ENCODE peak calls at places on chromosomes 13 and 19, in six cellular contexts. Q is ascending aorta, T is cardiac fibroblast, X is uterus, B is tibial nerve, W is GM12878. O is an unnamed sample.

GRCh38 chr19:49558591-49558990 is 21.8 kb downstream of the NOSIP start:
- DNase-seq in W (no peak), T (no peak), Q (no peak), B (no peak), X (no peak), O (no peak)

GRCh38 chr19:7415163-7415856 is 66.6 kb downstream of the ARHGEF18 start:
- DNase-seq in B (no peak), Q (no peak), T (no peak), X (no peak), W (no peak), O (no peak)

GRCh38 chr13:43303040-43303729 is 279.8 kb downstream of the DNAJC15 start:
- DNase-seq in T (peak), Q (no peak), W (no peak), X (peak), B (no peak), O (peak)

GRCh38 chr13:30493670-30494381 is 28.1 kb upstream of the HMGB1 start:
- DNase-seq in X (no peak), T (no peak), W (no peak), B (no peak), Q (no peak), O (no peak)

GRCh38 chr13:66657165-66657895 is 572.8 kb downstream of the PCDH9 start:
- DNase-seq in T (peak), B (peak), X (peak), Q (no peak), W (no peak), O (peak)

GRCh38 chr19:45419396-45419795 is 4.3 kb downstream of the ERCC1 start:
- DNase-seq in X (no peak), W (no peak), Q (no peak), B (no peak), T (no peak), O (no peak)

GRCh38 chr13:38462605-38463004 is 113.0 kb downstream of the UFM1 start:
- DNase-seq in X (no peak), W (no peak), B (no peak), Q (no peak), T (no peak), O (no peak)

GRCh38 chr13:40187836-40188591 is 478.4 kb downstream of the FOXO1 start:
- DNase-seq in B (no peak), Q (no peak), X (peak), T (no peak), W (no peak), O (no peak)

GRCh38 chr13:29474991-29475390 is 120.5 kb downstream of the SLC7A1 start:
- DNase-seq in B (no peak), X (no peak), Q (no peak), W (no peak), T (peak), O (no peak)

GRCh38 chr13:114015608-114016295 is 41.9 kb upstream of the C13orf46 start:
- DNase-seq in B (peak), X (no peak), W (no peak), Q (no peak), T (peak), O (no peak)

GRCh38 chr13:29435125-29435911 is 160.2 kb downstream of the SLC7A1 start:
- DNase-seq in T (peak), W (no peak), Q (peak), B (peak), X (peak), O (no peak)

GRCh38 chr13:45036206-45036605 is 46.9 kb downstream of the GPALPP1 start:
- DNase-seq in Q (no peak), X (no peak), W (no peak), B (no peak), T (no peak), O (no peak)

GRCh38 chr19:12796146-12797071 is 5.1 kb downstream of the JUNB start:
- DNase-seq in Q (peak), T (peak), W (no peak), X (peak), B (peak), O (no peak)

GRCh38 chr13:67229438-67230242 is 496 bp downstream of the PCDH9 start:
- DNase-seq in W (no peak), T (no peak), X (no peak), B (peak), Q (no peak), O (no peak)

GRCh38 chr19:45117167-45117594 is 24.2 kb downstream of the PPP1R37 start:
- DNase-seq in T (no peak), B (no peak), W (peak), X (no peak), Q (no peak), O (no peak)

GRCh38 chr13:43804461-43805070 is 17.8 kb upstream of the ENOX1 start:
- DNase-seq in B (peak), W (peak), X (no peak), Q (no peak), T (peak), O (peak)

GRCh38 chr19:49150106-49150943 is 4.9 kb downstream of the HRC start:
- DNase-seq in Q (peak), B (peak), X (peak), W (no peak), T (peak), O (peak)

GRCh38 chr19:23571175-23571574 is 115.8 kb downstream of the ZNF675 start:
- DNase-seq in Q (no peak), W (no peak), X (no peak), T (no peak), B (no peak), O (no peak)

GRCh38 chr19:52535831-52536800 is 8.6 kb downstream of the ZNF808 start:
- DNase-seq in Q (peak), B (peak), T (peak), W (peak), X (peak), O (no peak)

GRCh38 chr13:73602295-73602694 is 531.9 kb downstream of the KLF12 start:
- DNase-seq in B (no peak), T (peak), X (no peak), W (no peak), Q (no peak), O (no peak)

GRCh38 chr13:41916173-41916954 is 44.5 kb downstream of the VWA8 start:
- DNase-seq in W (peak), T (peak), B (no peak), X (no peak), Q (no peak), O (no peak)

GRCh38 chr19:48914181-48914580 is 14.1 kb downstream of the NUCB1 start:
- DNase-seq in T (no peak), W (no peak), Q (no peak), B (no peak), X (no peak), O (no peak)

GRCh38 chr19:50719566-50719965 is at the start of gene SHANK1:
- DNase-seq in B (no peak), Q (no peak), X (no peak), W (no peak), T (no peak), O (no peak)

GRCh38 chr13:80341098-80341701 is at the start of gene SPRY2:
- DNase-seq in W (no peak), Q (peak), X (peak), B (peak), T (peak), O (peak)

GRCh38 chr13:100584901-100585300 is 3.7 kb downstream of the GGACT start:
- DNase-seq in Q (no peak), W (no peak), B (no peak), X (no peak), T (no peak), O (no peak)

GRCh38 chr13:97491452-97491851 is 57.5 kb downstream of the RAP2A start:
- DNase-seq in T (no peak), X (no peak), W (no peak), Q (no peak), B (no peak), O (no peak)

GRCh38 chr13:74131206-74131605 is 3.0 kb downstream of the KLF12 start:
- DNase-seq in Q (no peak), B (no peak), X (no peak), W (no peak), T (no peak), O (no peak)

DNA sequence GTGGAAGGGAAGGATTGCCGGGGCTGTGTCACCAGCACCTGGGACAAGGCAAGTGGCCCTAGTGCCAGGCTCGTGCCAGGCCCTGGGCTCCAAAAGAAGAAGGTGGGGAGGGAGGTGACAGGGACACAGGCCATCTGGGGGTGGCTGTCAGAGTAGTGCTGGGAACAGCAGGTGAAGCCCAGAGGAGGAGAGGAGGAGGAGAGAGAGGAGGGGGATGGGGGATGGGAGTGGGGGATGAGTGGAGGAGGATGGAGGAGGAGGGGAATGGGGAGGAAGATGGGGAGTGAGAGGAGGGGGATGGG is 18.7 kb downstream of the LSM4 start:
- DNase-seq in W (no peak), T (no peak), B (no peak), Q (peak), X (no peak), O (no peak)
- H3K4me3 ChIP-seq in W (peak), T (no peak), B (peak), Q (peak), X (peak), O (no peak)

DNA sequence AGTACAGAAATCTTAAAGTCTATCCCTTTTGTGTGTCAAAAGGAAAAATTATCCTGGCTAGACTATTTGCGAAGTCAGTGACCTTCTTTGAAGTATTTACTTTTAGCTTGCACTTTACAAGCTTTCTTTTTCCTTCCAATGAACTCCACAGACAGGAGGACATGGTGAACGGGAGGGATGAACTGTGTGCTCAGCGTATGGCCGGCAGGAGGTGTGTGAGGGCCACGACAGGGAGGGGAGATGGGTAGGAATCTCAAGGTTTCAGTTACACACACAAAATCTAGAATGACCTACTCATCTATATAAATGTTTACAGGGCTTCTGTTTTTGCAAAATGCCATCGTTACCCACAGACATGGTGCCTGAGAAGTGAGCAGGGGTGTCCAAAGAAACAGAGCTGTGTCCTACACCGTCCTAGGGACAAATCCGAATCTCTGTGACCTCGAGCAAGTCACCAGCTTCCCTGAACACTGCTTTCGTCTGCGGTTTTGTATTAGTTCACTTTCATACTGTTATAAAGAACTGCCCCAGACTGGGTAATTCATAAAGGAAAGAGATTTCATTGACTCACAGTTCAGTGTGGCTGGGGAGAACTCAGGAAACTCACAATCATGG is 537.2 kb downstream of the LIG4 start:
- DNase-seq in Q (no peak), T (no peak), B (no peak), X (no peak), W (no peak), O (peak)
- TF ChIP-seq CTCF in Q (no peak), T (no peak), B (no peak), X (no peak), W (peak), O (peak)

GRCh38 chr19:940591-941291 is 14.9 kb downstream of the ARID3A start:
- DNase-seq in X (peak), Q (peak), B (peak), W (no peak), T (no peak), O (peak)
- H3K4me3 ChIP-seq in X (peak), Q (peak), B (peak), W (peak), T (no peak), O (peak)

GRCh38 chr13:85812282-85812681 is 13.1 kb upstream of the SLITRK6 start:
- DNase-seq in Q (no peak), X (no peak), T (no peak), W (no peak), B (no peak), O (no peak)

GRCh38 chr13:85819513-85819912 is 20.3 kb upstream of the SLITRK6 start:
- DNase-seq in W (no peak), T (no peak), Q (no peak), B (no peak), X (no peak), O (no peak)

DNA sequence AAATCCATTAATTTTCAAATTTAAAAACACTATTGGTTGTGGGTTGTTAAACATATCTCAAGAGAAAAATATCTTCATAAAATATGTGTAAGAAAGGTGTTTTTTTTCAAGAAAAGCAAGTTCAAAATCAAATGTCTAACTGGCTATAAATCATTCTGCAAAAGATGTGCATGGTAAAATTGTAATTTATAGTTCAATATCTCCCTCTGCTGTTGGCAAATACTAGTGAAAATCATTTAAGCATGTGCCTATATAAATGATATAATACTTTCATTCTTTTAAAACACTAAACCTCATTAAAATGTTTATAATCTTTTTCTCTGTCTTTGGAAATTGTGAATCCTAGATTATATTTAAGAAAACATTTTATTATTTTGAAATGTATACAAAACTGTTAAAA is 17.2 kb upstream of the SLITRK6 start:
- DNase-seq in T (no peak), B (no peak), W (no peak), Q (no peak), X (no peak), O (no peak)
- TF ChIP-seq CTCF in T (no peak), B (no peak), W (no peak), Q (no peak), X (no peak), O (peak)

DNA sequence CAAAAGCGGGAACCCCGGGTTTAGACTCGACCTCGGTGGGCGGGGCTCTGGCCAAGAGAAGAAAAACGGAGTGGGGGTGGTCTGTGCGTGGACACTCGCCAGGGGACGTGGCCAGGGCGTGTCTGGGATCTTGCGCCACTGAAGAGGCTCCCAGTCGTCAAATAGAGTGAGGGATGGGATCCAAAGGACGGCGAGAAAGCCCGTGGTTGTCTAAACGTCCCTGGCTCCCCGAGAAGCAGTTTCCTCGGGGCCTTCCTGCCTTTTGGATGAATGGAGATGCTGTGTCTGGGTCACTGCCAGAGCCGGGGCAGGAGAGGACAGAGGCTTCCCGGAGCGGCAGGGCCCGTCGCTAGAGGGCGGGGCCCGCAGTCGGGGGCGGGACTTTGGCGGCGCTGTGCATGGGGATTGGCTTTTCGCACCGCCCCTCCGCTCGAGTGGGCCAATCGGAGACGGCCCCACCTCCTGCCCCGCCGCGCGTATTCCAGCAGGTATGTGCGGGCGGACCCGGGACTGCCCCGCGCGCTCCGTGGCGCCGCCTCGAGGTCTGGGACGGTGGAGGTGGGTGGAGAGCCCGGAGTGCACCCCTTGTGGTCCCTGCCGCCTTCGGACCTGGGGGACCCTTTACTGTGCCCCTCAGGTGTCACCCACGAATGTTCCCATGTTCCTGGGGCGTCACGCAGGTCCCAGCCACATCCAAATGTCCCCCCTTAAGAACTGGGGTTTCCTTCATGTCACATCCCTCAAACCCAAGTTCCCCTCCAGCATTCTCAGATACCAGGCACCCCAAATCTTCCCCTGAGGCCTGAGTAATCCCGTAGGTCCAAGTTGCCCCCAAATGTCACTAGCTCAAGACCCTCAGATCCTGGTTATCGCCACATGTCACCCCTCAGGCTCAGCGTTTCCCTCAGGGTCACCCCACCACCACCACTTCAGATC is 38.4 kb downstream of the ZSWIM4 start:
- DNase-seq in B (peak), W (no peak), T (peak), X (peak), Q (peak), O (peak)
- H3K4me3 ChIP-seq in B (peak), W (peak), T (peak), X (peak), Q (peak), O (peak)

DNA sequence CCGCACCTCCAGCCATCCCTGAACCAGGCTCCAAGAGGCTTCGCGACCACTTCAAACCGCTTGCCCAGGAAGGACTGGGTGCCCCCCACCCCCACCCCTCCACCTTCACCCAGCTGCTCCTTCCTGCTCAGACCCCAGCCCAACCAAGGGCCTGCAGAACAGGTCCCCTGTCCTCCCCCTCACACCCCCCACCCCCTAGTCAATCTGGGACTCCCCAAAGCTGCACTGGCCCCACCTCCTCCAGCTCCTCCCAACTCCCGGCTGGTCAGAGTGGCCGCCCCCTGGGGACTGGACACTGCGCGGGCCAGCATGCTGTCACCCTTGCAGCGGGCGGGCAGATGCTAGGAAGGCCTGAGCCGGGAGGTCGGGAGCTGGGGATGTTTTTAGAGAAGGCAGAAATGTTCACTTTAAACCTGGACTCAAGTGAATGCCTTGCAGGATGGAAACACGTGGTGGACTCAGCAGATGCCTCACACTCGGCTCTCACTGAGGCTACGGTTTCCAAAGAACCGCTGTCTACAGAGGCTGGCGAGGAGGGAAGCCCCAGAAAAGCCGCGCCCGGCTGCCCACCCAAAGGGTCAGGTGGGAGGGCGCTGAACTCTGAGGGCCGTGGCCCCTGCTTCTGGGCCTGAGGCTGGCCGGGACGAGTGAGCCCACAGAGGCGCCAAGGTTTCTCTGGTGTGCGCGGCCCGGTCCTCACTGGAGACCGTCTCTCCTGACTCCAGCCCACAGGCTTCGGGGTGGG is 8.0 kb downstream of the RPL36 start:
- DNase-seq in W (no peak), Q (no peak), B (no peak), T (no peak), X (no peak), O (no peak)
- TF ChIP-seq CTCF in W (no peak), Q (no peak), B (no peak), T (no peak), X (no peak), O (no peak)

DNA sequence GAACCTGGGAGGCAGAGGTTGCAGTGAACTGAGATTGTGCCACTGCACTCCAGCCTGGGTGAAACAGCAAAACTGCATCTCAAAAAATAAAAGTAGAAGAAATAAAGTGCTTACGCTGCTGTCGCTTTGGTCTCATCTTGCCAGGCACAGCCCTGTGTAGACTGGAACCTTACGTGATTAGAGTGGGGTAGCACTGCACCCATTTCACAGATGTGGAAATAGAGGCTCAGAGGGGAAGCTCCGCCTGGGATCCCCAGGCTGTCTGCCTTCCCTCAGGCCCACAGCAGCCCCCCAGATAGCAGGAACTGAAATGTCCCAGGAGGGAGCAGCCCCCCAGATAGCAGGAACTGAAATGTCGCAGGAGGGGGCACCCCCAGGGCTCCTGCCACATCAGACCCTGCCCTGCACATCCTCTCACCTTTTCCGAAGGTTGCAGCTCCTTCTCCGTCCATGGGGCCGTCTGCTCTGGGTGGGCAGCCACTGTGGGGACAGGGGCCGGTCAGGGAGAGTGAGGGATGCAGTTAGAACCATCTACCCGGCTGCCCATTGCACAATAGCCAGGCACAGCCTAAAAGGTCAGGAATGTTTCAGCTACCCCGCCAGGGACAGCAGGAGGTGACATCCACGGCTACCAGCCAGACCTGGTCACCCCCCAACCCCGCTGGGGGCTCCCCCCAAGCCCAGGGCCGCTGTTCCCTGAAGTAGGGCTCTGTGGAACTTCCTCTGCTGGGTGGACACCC is 1.9 kb downstream of the PLIN4 start:
- DNase-seq in B (no peak), Q (no peak), T (no peak), W (no peak), X (no peak), O (no peak)
- H3K4me3 ChIP-seq in B (no peak), Q (no peak), T (no peak), W (no peak), X (no peak), O (no peak)

DNA sequence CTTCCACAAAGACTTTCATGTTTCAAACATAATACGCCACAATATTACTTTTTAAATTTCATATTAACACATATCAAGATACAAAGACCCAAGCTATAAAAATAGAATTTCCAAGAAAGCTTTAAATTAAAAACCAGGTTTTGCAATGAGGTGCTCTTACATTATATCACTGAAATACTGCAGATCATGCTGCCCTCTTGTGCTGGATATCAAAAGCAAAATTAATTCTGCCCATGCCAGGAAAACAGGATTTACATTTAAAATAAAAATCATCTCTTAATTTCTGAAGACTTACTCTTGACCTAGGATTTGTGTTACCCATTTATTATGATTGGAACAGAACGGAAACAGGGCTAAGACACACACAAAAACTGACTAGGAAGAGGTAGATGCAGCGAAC is 145.0 kb downstream of the ABCC4 start:
- DNase-seq in B (no peak), T (peak), X (no peak), Q (no peak), W (no peak), O (no peak)
- TF ChIP-seq CTCF in B (no peak), T (peak), X (no peak), Q (no peak), W (peak), O (peak)